ENCODE peak calls at places on chromosomes 13 and 19, in five cellular contexts. D is ovary, H is left ventricle myocardium inferior, L is PC-9, T is mesenchymal stem cell. N is an unnamed sample. For H3K4me1, the result is how much of the 10 kb centered on the place peaks cover.

GRCh38 chr19:34712606-34713261 is 21.3 kb upstream of the ZNF181 start:
- DNase-seq in D (peak), H (no peak), L (peak), T (peak), N (no peak)

GRCh38 chr13:98050041-98050466 is 92.8 kb upstream of the FARP1 start:
- DNase-seq in D (no peak), H (no peak), L (no peak), T (peak), N (no peak)

GRCh38 chr13:47798906-47799305 is 202.2 kb downstream of the SUCLA2 start:
- DNase-seq in D (no peak), H (no peak), L (no peak), T (peak), N (no peak)

GRCh38 chr19:39969681-39970423 is 1.1 kb upstream of the PSMC4 start:
- DNase-seq in D (no peak), H (no peak), L (no peak), T (no peak), N (no peak)

GRCh38 chr13:86464193-86464592 is 665.0 kb upstream of the SLITRK6 start:
- DNase-seq in D (no peak), H (no peak), L (no peak), T (no peak), N (no peak)

GRCh38 chr19:1427221-1427620 is 11.0 kb upstream of the RPS15 start:
- DNase-seq in D (no peak), H (no peak), L (no peak), T (no peak), N (no peak)

GRCh38 chr13:21674271-21675009 is 3.6 kb downstream of the FGF9 start:
- DNase-seq in D (peak), H (peak), L (no peak), T (no peak), N (peak)

GRCh38 chr13:69264362-69265334 is 843.0 kb upstream of the ATXN8OS start:
- DNase-seq in D (no peak), H (no peak), L (no peak), T (no peak), N (no peak)

GRCh38 chr13:43309301-43309700 is 285.9 kb downstream of the DNAJC15 start:
- DNase-seq in D (no peak), H (no peak), L (no peak), T (no peak), N (no peak)

GRCh38 chr19:48683349-48683748 is 10.5 kb upstream of the NTN5 start:
- DNase-seq in D (no peak), H (peak), L (no peak), T (no peak), N (no peak)

GRCh38 chr13:38763446-38764381 is 76.8 kb downstream of the FREM2 start:
- DNase-seq in D (no peak), H (no peak), L (peak), T (peak), N (peak)

GRCh38 chr13:23824355-23824754 is 64.8 kb downstream of the MIPEP start:
- DNase-seq in D (no peak), H (no peak), L (no peak), T (no peak), N (no peak)

GRCh38 chr19:18529782-18530181 is 7.9 kb upstream of the ELL start:
- DNase-seq in D (no peak), H (no peak), L (no peak), T (no peak), N (no peak)

GRCh38 chr13:114049026-114049425 is 75.2 kb upstream of the C13orf46 start:
- DNase-seq in D (no peak), H (no peak), L (no peak), T (no peak), N (no peak)

GRCh38 chr19:18435848-18436631 is 1.9 kb downstream of the ISYNA1 start:
- DNase-seq in D (peak), H (no peak), L (no peak), T (peak), N (no peak)

GRCh38 chr13:96090240-96091101 is 564 bp downstream of the HS6ST3 start:
- DNase-seq in D (peak), H (peak), L (no peak), T (no peak), N (peak)

GRCh38 chr13:71316964-71317363 is 550.0 kb downstream of the DACH1 start:
- DNase-seq in D (no peak), H (no peak), L (no peak), T (no peak), N (no peak)

GRCh38 chr13:22454586-22454985 is 726.2 kb upstream of the SGCG start:
- DNase-seq in D (no peak), H (no peak), L (no peak), T (peak), N (no peak)

GRCh38 chr19:28541602-28542393 is 671.2 kb downstream of the UQCRFS1 start:
- DNase-seq in D (no peak), H (no peak), L (no peak), T (no peak), N (no peak)

GRCh38 chr13:23447927-23448326 is 14.4 kb upstream of the SACS start:
- DNase-seq in D (no peak), H (no peak), L (no peak), T (no peak), N (no peak)

GRCh38 chr19:289651-290538 is 1.3 kb downstream of the PLPP2 start:
- DNase-seq in D (no peak), H (no peak), L (peak), T (peak), N (peak)

GRCh38 chr13:99970761-99971575 is 599 bp downstream of the ZIC5 start:
- DNase-seq in D (peak), H (no peak), L (no peak), T (no peak), N (peak)

GRCh38 chr19:29576043-29576442 is 30.0 kb upstream of the POP4 start:
- DNase-seq in D (no peak), H (no peak), L (no peak), T (no peak), N (no peak)

GRCh38 chr13:97165527-97166425 is 56.4 kb upstream of the MBNL2 start:
- DNase-seq in D (no peak), H (no peak), L (peak), T (peak), N (no peak)

GRCh38 chr13:106520205-106521004 is 15.1 kb downstream of the EFNB2 start:
- DNase-seq in D (no peak), H (no peak), L (no peak), T (peak), N (no peak)

GRCh38 chr13:94798738-94799137 is 86.4 kb upstream of the SOX21 start:
- DNase-seq in D (no peak), H (no peak), L (no peak), T (peak), N (no peak)

GRCh38 chr13:33536639-33537425 is 251.3 kb upstream of the STARD13 start:
- DNase-seq in D (no peak), H (no peak), L (no peak), T (peak), N (no peak)

GRCh38 chr19:15684828-15685227 is 11.9 kb downstream of the CYP4F12 start:
- DNase-seq in D (no peak), H (no peak), L (no peak), T (no peak), N (no peak)

GRCh38 chr13:44417876-44418275 is 44.3 kb downstream of the SERP2 start:
- DNase-seq in D (no peak), H (no peak), L (no peak), T (no peak), N (no peak)

GRCh38 chr13:35518337-35518736 is 41.8 kb upstream of the MAB21L1 start:
- DNase-seq in D (no peak), H (no peak), L (no peak), T (no peak), N (no peak)

GRCh38 chr13:43865892-43866291 is 13.6 kb downstream of the CCDC122 start:
- DNase-seq in D (no peak), H (no peak), L (peak), T (peak), N (no peak)

DNA sequence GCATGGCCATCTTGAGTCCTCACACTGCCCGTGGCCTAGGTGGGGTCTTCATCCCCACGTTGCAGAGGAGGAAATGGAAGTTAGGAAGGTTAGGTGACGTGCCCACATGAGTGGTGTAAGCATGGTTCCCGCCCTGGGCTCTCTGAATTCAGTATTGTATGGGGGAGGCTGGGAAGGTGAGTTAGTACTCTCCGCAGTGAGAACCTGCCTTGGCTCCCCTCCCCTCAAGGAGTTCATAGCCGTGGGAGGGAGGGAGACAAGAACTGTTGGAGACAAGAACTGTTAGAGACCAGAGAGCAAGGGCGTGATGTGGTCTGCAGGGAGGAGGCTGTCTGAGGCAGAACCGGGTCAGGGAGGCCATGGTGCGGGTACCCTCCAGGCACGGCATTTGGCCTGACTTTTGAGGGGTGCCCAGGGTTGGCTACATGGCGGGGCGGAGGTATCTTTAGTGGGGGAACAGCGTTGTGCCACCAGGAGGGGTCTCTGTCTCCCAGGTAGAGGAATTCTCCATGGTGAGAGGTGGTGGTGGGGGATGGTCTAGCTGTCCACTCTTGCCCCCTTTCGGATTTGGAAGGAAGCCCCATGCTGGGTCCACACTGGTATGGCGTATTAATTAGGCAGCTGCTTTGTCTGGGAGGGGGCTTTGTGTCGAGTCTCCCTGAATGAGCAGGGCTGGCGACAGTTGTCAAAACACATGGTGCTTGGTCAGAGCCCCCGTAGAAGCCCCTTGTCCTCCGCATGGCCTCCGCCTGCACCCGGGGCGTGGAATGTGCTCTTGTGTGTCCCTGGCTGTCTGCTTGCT is 45.8 kb downstream of the CAPN12 start:
- DNase-seq in D (no peak), H (no peak), L (no peak), T (no peak), N (no peak)
- H3K4me1 ChIP-seq in D (under half), H (half or more), L (under half), T (half or more), N (under half)

GRCh38 chr19:8451885-8452284 is 7.1 kb downstream of the HNRNPM start:
- DNase-seq in D (no peak), H (no peak), L (peak), T (peak), N (no peak)
- H3K27ac ChIP-seq in D (no peak), H (no peak), L (peak), T (peak), N (no peak)

DNA sequence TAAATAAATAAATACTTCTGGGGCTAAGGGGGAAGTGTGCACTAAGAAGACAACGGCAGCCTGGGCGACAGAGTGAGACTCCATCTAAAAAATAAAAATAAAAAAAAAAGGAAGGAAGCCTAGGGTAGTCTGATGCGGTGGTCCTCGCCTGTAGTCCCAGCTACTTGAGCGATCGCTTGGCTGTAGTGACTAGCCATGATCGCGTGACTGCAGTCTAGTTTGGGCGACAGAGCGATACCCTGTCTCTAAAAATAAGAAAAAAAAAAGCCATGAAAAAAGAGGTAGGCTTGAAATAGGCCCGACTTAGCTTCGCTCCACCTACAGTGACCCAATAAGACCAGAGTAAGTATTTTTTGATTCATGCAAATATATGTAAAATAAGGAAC is 661 bp upstream of the BABAM1 start:
- DNase-seq in D (no peak), H (no peak), L (no peak), T (no peak), N (no peak)
- H3K4me3 ChIP-seq in D (no peak), H (peak), L (no peak), T (no peak), N (no peak)

GRCh38 chr13:102195566-102196462 is 206.0 kb downstream of the FGF14 start:
- DNase-seq in D (no peak), H (no peak), L (no peak), T (peak), N (no peak)
- H3K4me1 ChIP-seq in D (under half), H (under half), L (under half), T (under half), N (under half)

DNA sequence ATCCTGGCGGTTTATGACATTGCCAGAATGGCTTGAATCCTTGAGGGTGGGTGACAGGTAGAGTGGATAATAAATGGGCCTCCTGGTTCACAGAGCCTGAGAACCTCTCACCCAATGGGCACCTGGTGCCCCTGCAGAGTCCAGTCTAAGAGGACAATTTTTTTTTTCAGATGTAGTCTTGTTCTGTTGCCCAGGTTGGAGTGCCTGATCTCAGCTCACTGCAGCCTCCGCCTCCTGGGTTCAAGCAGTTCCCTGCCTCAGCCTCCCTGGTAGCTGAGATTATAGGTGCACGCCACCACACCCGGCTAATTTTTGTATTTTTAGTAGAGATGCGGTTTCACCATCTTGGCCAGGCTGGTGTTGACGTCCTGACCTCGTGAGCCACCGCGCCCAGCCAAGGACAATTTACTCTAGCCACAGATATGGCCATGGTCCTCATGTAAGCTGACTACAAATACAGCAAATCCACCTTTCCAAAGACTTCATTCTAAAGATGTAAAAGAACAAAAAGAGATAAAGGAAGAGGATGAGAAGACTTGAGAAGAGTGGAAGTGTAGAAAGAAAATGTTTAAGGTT is 33.0 kb downstream of the COL4A2 start:
- DNase-seq in D (no peak), H (no peak), L (no peak), T (no peak), N (no peak)
- H3K27ac ChIP-seq in D (peak), H (peak), L (no peak), T (peak), N (peak)

GRCh38 chr19:21482863-21483276 is 22.5 kb upstream of the ZNF429 start:
- DNase-seq in D (peak), H (peak), L (no peak), T (no peak), N (peak)
- H3K4me3 ChIP-seq in D (no peak), H (peak), L (no peak), T (peak), N (no peak)

GRCh38 chr19:42277821-42278809 is 9.1 kb downstream of the CIC start:
- DNase-seq in D (peak), H (no peak), L (no peak), T (peak), N (peak)
- H3K4me1 ChIP-seq in D (under half), H (half or more), L (under half), T (half or more), N (under half)

GRCh38 chr19:38224014-38224862 is at the start of gene DPF1:
- DNase-seq in D (no peak), H (peak), L (peak), T (peak), N (no peak)

GRCh38 chr19:38223119-38223523 is 901 bp downstream of the DPF1 start:
- DNase-seq in D (no peak), H (no peak), L (no peak), T (peak), N (no peak)

GRCh38 chr19:38221919-38222828 is 1.8 kb downstream of the DPF1 start:
- DNase-seq in D (no peak), H (no peak), L (no peak), T (no peak), N (no peak)

GRCh38 chr19:38221421-38221820 is 2.6 kb downstream of the DPF1 start:
- DNase-seq in D (no peak), H (no peak), L (no peak), T (no peak), N (no peak)

GRCh38 chr19:38223617-38224013 is 407 bp downstream of the DPF1 start:
- DNase-seq in D (no peak), H (no peak), L (no peak), T (peak), N (no peak)
- H3K27ac ChIP-seq in D (no peak), H (no peak), L (no peak), T (no peak), N (no peak)

DNA sequence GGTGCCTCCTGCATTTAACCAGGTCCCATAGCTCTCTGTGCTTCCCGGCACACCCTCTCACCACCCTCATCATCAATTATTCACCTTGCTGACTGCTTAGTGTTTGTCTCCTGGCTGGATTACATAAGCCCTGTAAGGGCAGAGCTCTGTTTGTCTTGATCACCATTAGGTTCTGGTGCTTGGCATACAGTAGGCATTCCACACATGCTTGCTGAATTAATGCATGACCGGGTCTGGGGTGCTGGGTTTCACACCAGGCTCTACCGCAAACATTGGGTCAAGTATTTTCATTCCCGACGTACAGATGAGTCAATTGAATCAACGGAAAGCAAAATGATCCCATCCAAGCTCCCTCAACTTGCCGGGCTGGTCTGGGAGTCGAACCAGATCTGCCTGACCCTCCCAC is 28.5 kb downstream of the VAV1 start:
- DNase-seq in D (no peak), H (no peak), L (peak), T (no peak), N (no peak)
- H3K4me3 ChIP-seq in D (no peak), H (peak), L (peak), T (peak), N (peak)

DNA sequence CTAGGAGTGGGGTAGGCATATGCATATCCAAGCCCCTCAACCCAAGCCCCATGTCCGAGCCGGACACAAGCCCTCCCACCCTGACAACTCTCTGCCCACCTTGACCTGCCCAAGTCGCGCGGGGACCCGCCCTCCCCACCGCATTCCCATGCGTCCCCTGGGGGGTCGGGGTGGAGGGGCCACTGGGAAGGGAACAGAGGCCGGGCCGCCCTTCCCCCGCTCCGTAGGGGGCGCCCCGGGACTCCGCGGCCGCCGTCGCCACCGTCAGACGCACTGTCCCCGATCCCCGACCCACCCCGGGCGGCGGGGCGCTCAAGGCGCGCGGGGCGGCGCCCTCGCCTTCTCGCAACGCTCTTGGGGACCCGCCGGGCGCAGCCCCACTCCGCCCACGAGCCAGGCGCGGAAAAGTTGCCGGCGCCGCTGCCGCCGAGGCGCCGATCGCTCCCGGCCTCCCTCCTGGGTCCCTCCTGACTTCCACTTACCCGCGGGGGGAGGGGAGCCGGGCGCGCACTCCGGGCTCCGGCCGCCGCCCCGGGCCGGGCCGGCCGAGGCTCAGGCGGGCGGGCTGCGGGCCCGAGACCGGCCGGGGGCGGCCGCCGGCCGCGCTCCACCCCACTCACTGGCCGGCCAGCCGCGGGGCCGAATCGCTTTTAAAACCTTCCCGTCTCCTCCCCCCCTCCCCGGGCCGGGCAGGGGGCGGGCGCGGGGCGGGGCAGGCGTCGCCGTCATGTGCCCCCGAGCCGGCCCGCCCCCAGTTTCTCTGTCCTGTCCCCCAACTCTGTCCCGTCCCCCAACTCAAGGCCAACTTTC is 34.4 kb upstream of the NANOS3 start:
- DNase-seq in D (peak), H (peak), L (peak), T (peak), N (peak)
- H3K4me1 ChIP-seq in D (under half), H (half or more), L (half or more), T (under half), N (under half)